ENCODE peak calls at places on chromosomes 5 and 9, in four cellular contexts. H is uterus, C is mammary epithelial cell, D is PC-9. E is an unnamed sample. For H3K9me3, the result is how much of the 10 kb centered on the place peaks cover.

GRCh38 chr5:132263548-132264261 is 6.2 kb downstream of the PDLIM4 start:
- DNase-seq in H (peak), C (peak), D (peak), E (no peak)

GRCh38 chr5:91219803-91220371 is 163.2 kb downstream of the ARRDC3 start:
- DNase-seq in H (no peak), C (no peak), D (no peak), E (no peak)

GRCh38 chr9:87783180-87783579 is 57.3 kb downstream of the CTSL start:
- DNase-seq in H (no peak), C (no peak), D (no peak), E (no peak)

GRCh38 chr9:116687762-116688160 is 656 bp downstream of the TRIM32 start:
- DNase-seq in H (no peak), C (peak), D (no peak), E (no peak)

GRCh38 chr5:103428923-103429322 is 133.7 kb downstream of the NUDT12 start:
- DNase-seq in H (no peak), C (no peak), D (no peak), E (no peak)

GRCh38 chr5:55338810-55339243 is 31.0 kb downstream of the MTREX start:
- DNase-seq in H (no peak), C (no peak), D (no peak), E (no peak)

GRCh38 chr9:75185585-75186170 is 97.4 kb downstream of the OSTF1 start:
- DNase-seq in H (no peak), C (no peak), D (peak), E (no peak)

GRCh38 chr9:36045610-36046009 is 8.9 kb downstream of the RECK start:
- DNase-seq in H (no peak), C (no peak), D (no peak), E (no peak)

GRCh38 chr9:95877984-95878383 is 2.5 kb downstream of the ERCC6L2 start:
- DNase-seq in H (no peak), C (no peak), D (no peak), E (no peak)

GRCh38 chr5:125654392-125654791 is 768.8 kb upstream of the GRAMD2B start:
- DNase-seq in H (no peak), C (no peak), D (no peak), E (no peak)

GRCh38 chr5:93800988-93801811 is 59.8 kb upstream of the POU5F2 start:
- DNase-seq in H (no peak), C (peak), D (peak), E (no peak)

GRCh38 chr9:105911104-105911911 is 217.0 kb downstream of the TMEM38B start:
- DNase-seq in H (no peak), C (no peak), D (peak), E (no peak)

GRCh38 chr9:74330487-74331214 is 166.5 kb upstream of the RORB start:
- DNase-seq in H (no peak), C (no peak), D (no peak), E (no peak)

GRCh38 chr9:71363286-71363961 is 242.0 kb upstream of the TRPM3 start:
- DNase-seq in H (no peak), C (no peak), D (no peak), E (no peak)

GRCh38 chr9:111572945-111573604 is 26.4 kb downstream of the PTGR1 start:
- DNase-seq in H (peak), C (no peak), D (no peak), E (no peak)

GRCh38 chr5:2165203-2165602 is 282.5 kb upstream of the IRX4 start:
- DNase-seq in H (no peak), C (no peak), D (no peak), E (no peak)

GRCh38 chr9:108603141-108603540 is 252.6 kb downstream of the ACTL7B start:
- DNase-seq in H (no peak), C (peak), D (no peak), E (no peak)

GRCh38 chr9:118761016-118761790 is 608.0 kb downstream of the BRINP1 start:
- DNase-seq in H (no peak), C (no peak), D (no peak), E (no peak)

GRCh38 chr9:92943062-92943616 is 4.2 kb upstream of the FGD3 start:
- DNase-seq in H (no peak), C (no peak), D (no peak), E (peak)

GRCh38 chr5:35904443-35905132 is 33.8 kb downstream of the CAPSL start:
- DNase-seq in H (no peak), C (no peak), D (no peak), E (no peak)

GRCh38 chr5:639584-640213 is 27.6 kb downstream of the CEP72 start:
- DNase-seq in H (no peak), C (no peak), D (no peak), E (peak)

GRCh38 chr5:166781729-166782128 is 1509.7 kb upstream of the WWC1 start:
- DNase-seq in H (no peak), C (no peak), D (no peak), E (no peak)

GRCh38 chr9:100587375-100587774 is 9.5 kb downstream of the CAVIN4 start:
- DNase-seq in H (no peak), C (peak), D (peak), E (no peak)

GRCh38 chr5:33299621-33300208 is 141.1 kb upstream of the TARS1 start:
- DNase-seq in H (no peak), C (peak), D (peak), E (no peak)

GRCh38 chr5:73892218-73892617 is 266.2 kb downstream of the ARHGEF28 start:
- DNase-seq in H (no peak), C (no peak), D (no peak), E (no peak)

GRCh38 chr9:20684865-20685696 is 1.0 kb downstream of the FOCAD start:
- DNase-seq in H (no peak), C (peak), D (no peak), E (no peak)

GRCh38 chr5:179118756-179119414 is 58.7 kb downstream of the ZNF354C start:
- DNase-seq in H (no peak), C (no peak), D (no peak), E (peak)

GRCh38 chr5:179119415-179120170 is 59.4 kb downstream of the ZNF354C start:
- DNase-seq in H (no peak), C (no peak), D (no peak), E (peak)

GRCh38 chr5:179115845-179116524 is 55.8 kb downstream of the ZNF354C start:
- DNase-seq in H (no peak), C (no peak), D (no peak), E (peak)

GRCh38 chr5:179120421-179120861 is 60.3 kb downstream of the ZNF354C start:
- DNase-seq in H (no peak), C (no peak), D (no peak), E (peak)

GRCh38 chr5:179118338-179118737 is 58.2 kb downstream of the ZNF354C start:
- DNase-seq in H (no peak), C (peak), D (no peak), E (no peak)
- H3K9me3 ChIP-seq in H (under half), C (half or more), D (under half), E (under half)

GRCh38 chr9:136713555-136713949 is 1.2 kb downstream of the DIPK1B start:
- DNase-seq in H (no peak), C (no peak), D (no peak), E (no peak)
- H3K4me3 ChIP-seq in H (peak), C (no peak), D (peak), E (peak)

GRCh38 chr5:148397968-148398595 is 14.3 kb downstream of the FBXO38 start:
- DNase-seq in H (no peak), C (peak), D (peak), E (no peak)
- TF ChIP-seq CTCF in H (no peak), C (no peak), D (no peak), E (no peak)

GRCh38 chr5:178785999-178786398 is 55.5 kb upstream of the ZNF354A start:
- DNase-seq in H (no peak), C (no peak), D (peak), E (peak)

GRCh38 chr5:178781936-178782335 is 51.5 kb upstream of the ZNF354A start:
- DNase-seq in H (no peak), C (no peak), D (no peak), E (no peak)

GRCh38 chr5:178786424-178786823 is 56.0 kb upstream of the ZNF354A start:
- DNase-seq in H (no peak), C (no peak), D (no peak), E (peak)

GRCh38 chr5:178786859-178787499 is 56.5 kb upstream of the ZNF354A start:
- DNase-seq in H (no peak), C (peak), D (peak), E (peak)

DNA sequence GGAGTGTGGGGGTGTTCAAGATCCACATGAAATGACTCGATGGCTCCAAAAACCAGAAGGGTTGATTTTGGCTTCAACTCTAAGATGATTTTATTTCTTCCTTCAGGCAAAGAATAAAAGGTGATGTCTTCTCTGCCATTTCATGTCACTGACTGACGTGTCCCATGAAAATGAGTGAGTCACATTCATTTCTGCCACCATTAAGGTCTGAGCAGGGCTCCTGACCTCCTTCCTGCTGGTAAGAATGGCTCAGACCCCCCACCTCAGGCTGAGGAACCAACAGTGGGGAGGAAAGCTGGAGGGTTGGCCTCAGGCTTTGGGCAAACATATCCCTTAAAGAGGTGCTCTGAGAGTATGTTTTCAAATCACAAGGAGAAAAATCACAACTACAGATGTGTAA is 53.9 kb upstream of the ZNF354A start:
- DNase-seq in H (no peak), C (no peak), D (no peak), E (no peak)
- H3K9me3 ChIP-seq in H (under half), C (under half), D (under half), E (under half)

E was measured in upper lobe of right lung.